ENCODE peak calls at places on chromosomes 2 and 18, in seven cellular contexts. S is astrocyte of the spinal cord; V is MCF 10A; R is CD8-positive, alpha-beta T cell; B is transverse colon; L is left ventricle myocardium inferior; G is epithelial cell of esophagus. Z is an unnamed sample.

GRCh38 chr18:34224423-34225217 is at the start of gene NOL4:
- DNase-seq in B (peak; percentile 60), V (peak; percentile 7), S (peak; percentile 60), L (no peak), G (peak; percentile 58), R (no peak), Z (no peak)

GRCh38 chr2:238269741-238270140 is 18.7 kb downstream of the PER2 start:
- DNase-seq in V (peak; percentile 31), B (no peak), S (no peak), G (peak; percentile 57), R (no peak), L (no peak), Z (no peak)

GRCh38 chr2:241315879-241316700 is at the start of gene SEPTIN2:
- DNase-seq in L (peak; percentile 80), R (peak; percentile 63), G (no peak), V (peak; percentile 55), B (peak; percentile 78), S (peak; percentile 74), Z (peak; percentile 93)

GRCh38 chr18:22267697-22268096 is 98.3 kb downstream of the GATA6 start:
- DNase-seq in L (peak; percentile 82), B (no peak), S (no peak), V (no peak), R (no peak), G (no peak), Z (no peak)

GRCh38 chr18:3703732-3704176 is 253.8 kb downstream of the TGIF1 start:
- DNase-seq in B (peak; percentile 74), L (peak; percentile 44), G (peak; percentile 40), S (peak; percentile 69), V (peak; percentile 66), R (no peak), Z (no peak)

GRCh38 chr2:55519908-55520885 is 679 bp downstream of the CFAP36 start:
- DNase-seq in B (peak; percentile 24), V (peak; percentile 47), R (peak; percentile 25), S (peak; percentile 33), L (no peak), G (peak; percentile 34), Z (no peak)

GRCh38 chr2:8488001-8488738 is 193.7 kb upstream of the ID2 start:
- DNase-seq in L (no peak), G (no peak), V (no peak), R (no peak), S (peak; percentile 32), B (no peak), Z (no peak)

GRCh38 chr2:85439986-85440385 is 21.5 kb downstream of the SH2D6 start:
- DNase-seq in R (no peak), V (no peak), G (no peak), L (no peak), B (no peak), S (no peak), Z (no peak)

GRCh38 chr2:204205548-204205947 is 269.0 kb downstream of the ICOS start:
- DNase-seq in R (no peak), L (no peak), B (no peak), S (no peak), V (no peak), G (no peak), Z (no peak)

GRCh38 chr18:21109936-21110666 is 1.5 kb downstream of the ROCK1 start:
- DNase-seq in R (no peak), V (no peak), L (no peak), B (no peak), S (no peak), G (no peak), Z (no peak)

GRCh38 chr2:83696838-83697237 is 762.2 kb downstream of the SUCLG1 start:
- DNase-seq in G (no peak), S (no peak), R (no peak), B (no peak), V (no peak), L (no peak), Z (no peak)

GRCh38 chr2:109382236-109382930 is 231.4 kb downstream of the SEPTIN10 start:
- DNase-seq in B (no peak), V (no peak), R (no peak), G (no peak), L (no peak), S (no peak), Z (peak; percentile 51)

GRCh38 chr2:140248623-140249022 is 1468.4 kb upstream of the NXPH2 start:
- DNase-seq in G (no peak), S (no peak), R (no peak), L (no peak), B (no peak), V (no peak), Z (no peak)

GRCh38 chr2:98569197-98569793 is 39.0 kb downstream of the COA5 start:
- DNase-seq in R (peak; percentile 70), V (peak; percentile 55), G (peak; percentile 22), L (peak; percentile 36), S (no peak), B (peak; percentile 57), Z (no peak)

GRCh38 chr2:146220957-146221356 is 1623.9 kb upstream of the ACVR2A start:
- DNase-seq in V (no peak), S (no peak), G (no peak), B (no peak), L (no peak), R (no peak), Z (no peak)

GRCh38 chr18:32042337-32042736 is 23.7 kb downstream of the RNF125 start:
- DNase-seq in S (no peak), R (no peak), L (no peak), G (no peak), B (no peak), V (no peak), Z (no peak)

GRCh38 chr18:49457616-49458015 is 2.8 kb downstream of the DYM start:
- DNase-seq in B (no peak), L (no peak), V (no peak), R (no peak), S (no peak), G (no peak), Z (no peak)

GRCh38 chr2:138846216-138846821 is 66.1 kb upstream of the NXPH2 start:
- DNase-seq in L (no peak), G (peak; percentile 49), S (peak; percentile 24), V (peak; percentile 51), R (no peak), B (no peak), Z (no peak)
- TF ChIP-seq CTCF in L (peak; percentile 54), G (peak; percentile 74), S (peak; percentile 69), V (peak; percentile 45), R (peak; percentile 29), B (peak; percentile 45), Z (peak; percentile 68)

DNA sequence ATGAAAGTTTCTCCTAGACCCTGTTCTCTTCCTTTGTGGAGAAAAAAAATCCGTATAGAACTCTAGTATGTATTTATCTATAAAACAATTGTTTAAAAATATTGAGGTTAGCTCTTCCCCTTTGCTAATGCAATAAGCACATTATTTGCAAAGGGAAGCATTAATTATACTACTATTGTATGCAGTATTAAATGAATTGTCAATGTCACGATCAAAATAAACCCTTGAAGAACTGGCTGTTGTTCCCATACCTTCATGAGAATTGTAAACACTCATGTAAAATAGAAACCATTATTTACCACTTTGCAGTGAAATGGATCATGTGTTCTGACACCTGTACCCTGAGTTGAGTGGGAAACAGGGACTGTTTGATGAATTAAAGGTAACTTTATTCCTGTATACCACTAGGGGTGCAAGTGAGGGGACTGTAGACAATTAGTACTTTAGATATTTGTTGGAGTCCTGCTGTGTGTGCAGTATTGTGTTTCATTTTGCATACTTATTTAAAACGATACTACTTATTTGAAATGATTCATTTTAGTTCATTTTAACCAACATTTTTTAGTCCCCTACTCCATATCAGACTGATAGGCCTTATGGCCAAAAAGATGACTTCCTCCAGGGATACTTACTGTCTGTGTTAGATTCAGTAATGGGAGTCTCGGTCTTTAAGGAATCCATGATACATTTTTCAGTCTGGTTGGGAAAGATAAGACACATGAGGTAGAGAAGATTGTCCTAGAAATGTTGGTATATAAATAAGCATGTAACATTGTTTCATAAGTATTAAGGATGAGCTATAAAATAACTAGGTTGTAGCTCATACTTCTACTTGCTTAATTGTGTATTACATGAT is 7.9 kb downstream of the PKP4 start:
- DNase-seq in B (no peak), S (no peak), L (no peak), R (no peak), V (peak; percentile 32), G (no peak), Z (no peak)
- TF ChIP-seq CTCF in B (peak; percentile 26), S (peak; percentile 55), L (peak; percentile 60), R (peak; percentile 69), V (peak; percentile 54), G (peak; percentile 47), Z (peak; percentile 54)

GRCh38 chr2:37920570-37920969 is 4.5 kb upstream of the RMDN2 start:
- DNase-seq in R (no peak), S (peak; percentile 70), G (peak; percentile 53), L (no peak), V (peak; percentile 51), B (no peak), Z (no peak)

GRCh38 chr2:37923308-37924055 is 1.6 kb upstream of the RMDN2 start:
- DNase-seq in G (no peak), B (no peak), R (no peak), S (no peak), L (no peak), V (no peak), Z (no peak)

GRCh38 chr2:37928377-37928776 is 3.3 kb downstream of the RMDN2 start:
- DNase-seq in B (no peak), R (no peak), S (no peak), V (no peak), G (no peak), L (no peak), Z (no peak)

GRCh38 chr2:37926635-37927034 is 1.5 kb downstream of the RMDN2 start:
- DNase-seq in L (no peak), G (no peak), V (no peak), S (no peak), R (no peak), B (no peak), Z (no peak)

GRCh38 chr2:37925063-37925897 is at the start of gene RMDN2:
- DNase-seq in B (peak; percentile 93), V (peak; percentile 91), L (peak; percentile 93), G (peak; percentile 79), S (peak; percentile 91), R (peak; percentile 72), Z (peak; percentile 95)
- TF ChIP-seq CTCF in B (peak; percentile 20), V (no peak), L (peak; percentile 38), G (no peak), S (no peak), R (no peak), Z (no peak)

GRCh38 chr2:48148841-48149240 is 242.5 kb upstream of the FBXO11 start:
- DNase-seq in S (no peak), G (no peak), R (no peak), L (no peak), B (no peak), V (no peak), Z (no peak)
- TF ChIP-seq CTCF in S (no peak), G (no peak), R (no peak), L (no peak), B (no peak), V (no peak), Z (no peak)

GRCh38 chr18:24446953-24447537 is 13.4 kb upstream of the HRH4 start:
- DNase-seq in L (no peak), S (no peak), R (no peak), V (no peak), G (no peak), B (no peak), Z (no peak)
- TF ChIP-seq CTCF in L (peak; percentile 33), S (no peak), R (no peak), V (no peak), G (peak; percentile 28), B (peak; percentile 41), Z (peak; percentile 36)

Z was measured in osteocyte.